ENCODE peak calls at places on chromosomes 12 and 14, in nine cellular contexts. F, Z, O, J, I, L, K, Y and M are unnamed samples.

GRCh38 chr14:22084393-22085281 is 411.0 kb upstream of the OR4E1 start:
- DNase-seq in F (peak), Z (no peak), O (peak), J (peak), I (no peak), L (peak), K (peak), Y (no peak), M (no peak)

GRCh38 chr12:80494836-80495235 is 50.8 kb downstream of the PTPRQ start:
- DNase-seq in F (no peak), Z (no peak), O (no peak), J (no peak), I (no peak), L (no peak), K (no peak), Y (no peak), M (no peak)

GRCh38 chr14:102182190-102182589 is 42.5 kb downstream of the WDR20 start:
- DNase-seq in F (no peak), Z (no peak), O (peak), J (no peak), I (no peak), L (no peak), K (no peak), Y (no peak), M (no peak)

GRCh38 chr12:119994892-119995658 is 6.0 kb downstream of the BICDL1 start:
- DNase-seq in F (no peak), Z (no peak), O (no peak), J (no peak), I (no peak), L (no peak), K (no peak), Y (no peak), M (no peak)

GRCh38 chr12:65215449-65215848 is 46.1 kb downstream of the LEMD3 start:
- DNase-seq in F (no peak), Z (no peak), O (no peak), J (no peak), I (no peak), L (no peak), K (no peak), Y (no peak), M (no peak)

GRCh38 chr12:85076688-85077430 is 40.7 kb downstream of the LRRIQ1 start:
- DNase-seq in F (no peak), Z (peak), O (peak), J (peak), I (no peak), L (peak), K (peak), Y (no peak), M (no peak)

GRCh38 chr14:26394114-26394855 is 203.5 kb downstream of the NOVA1 start:
- DNase-seq in F (no peak), Z (peak), O (no peak), J (peak), I (no peak), L (no peak), K (peak), Y (no peak), M (no peak)

GRCh38 chr12:52007158-52007921 is 594 bp downstream of the TAMALIN start:
- DNase-seq in F (no peak), Z (no peak), O (no peak), J (peak), I (no peak), L (peak), K (no peak), Y (peak), M (peak)

GRCh38 chr12:113862570-113863454 is 103.3 kb downstream of the RBM19 start:
- DNase-seq in F (no peak), Z (no peak), O (peak), J (peak), I (no peak), L (peak), K (peak), Y (no peak), M (no peak)

GRCh38 chr12:107631715-107632114 is 53.9 kb upstream of the PWP1 start:
- DNase-seq in F (no peak), Z (no peak), O (no peak), J (no peak), I (no peak), L (no peak), K (no peak), Y (no peak), M (no peak)